ENCODE peak calls at places on chromosomes 7 and 10, in ten cellular contexts. H, K, P, G, N, T, L, V, R and E are unnamed samples.

GRCh38 chr7:76318488-76319353 is 16.2 kb downstream of the HSPB1 start:
- DNase-seq in K (peak; percentile 85), V (peak; percentile 62), G (peak; percentile 48), N (no peak), R (no peak), L (peak; percentile 87), H (peak; percentile 48), P (peak; percentile 76), T (peak; percentile 65), E (no peak)

GRCh38 chr10:73233883-73234282 is 13.2 kb downstream of the DNAJC9 start:
- DNase-seq in H (no peak), N (no peak), R (no peak), L (no peak), V (no peak), P (no peak), T (no peak), K (no peak), G (no peak), E (no peak)

GRCh38 chr7:66629659-66630058 is 978 bp downstream of the KCTD7 start:
- DNase-seq in R (no peak), H (no peak), L (no peak), P (no peak), G (no peak), V (no peak), N (no peak), K (no peak), T (peak; percentile 9), E (no peak)

GRCh38 chr10:14200645-14201534 is 129.8 kb downstream of the FRMD4A start:
- DNase-seq in H (no peak), R (no peak), G (peak; percentile 44), N (no peak), P (no peak), L (no peak), V (peak; percentile 37), K (peak; percentile 20), T (no peak), E (no peak)

GRCh38 chr10:60140681-60141632 is 234.6 kb upstream of the CCDC6 start:
- DNase-seq in R (no peak), N (peak; percentile 24), G (peak; percentile 9), V (peak; percentile 57), K (peak; percentile 48), T (no peak), H (peak; percentile 53), P (no peak), L (peak; percentile 61), E (peak; percentile 13)

GRCh38 chr7:70466725-70467364 is 665.1 kb upstream of the GALNT17 start:
- DNase-seq in K (no peak), H (no peak), T (no peak), G (no peak), P (no peak), V (no peak), L (no peak), N (no peak), R (no peak), E (no peak)

GRCh38 chr7:18464830-18465229 is 30.7 kb upstream of the HDAC9 start:
- DNase-seq in L (no peak), V (no peak), N (no peak), G (no peak), R (no peak), P (no peak), T (no peak), K (no peak), H (no peak), E (no peak)

GRCh38 chr10:127415901-127416630 is 133.0 kb upstream of the NPS start:
- DNase-seq in N (no peak), H (no peak), V (no peak), G (no peak), T (no peak), P (no peak), R (no peak), K (no peak), L (no peak), E (no peak)

GRCh38 chr10:48749254-48749787 is 64.6 kb downstream of the WDFY4 start:
- DNase-seq in G (no peak), P (no peak), L (no peak), N (no peak), V (no peak), K (no peak), R (no peak), T (no peak), H (no peak), E (no peak)

GRCh38 chr7:99027241-99027640 is 116.7 kb downstream of the SMURF1 start:
- DNase-seq in T (no peak), N (no peak), K (no peak), H (no peak), R (no peak), G (no peak), V (no peak), L (no peak), P (no peak), E (no peak)